ENCODE peak calls at places on chromosomes 2 and 18, in seven cellular contexts. H, O, V, D, J, W and Q are unnamed samples.

GRCh38 chr2:198168651-198169050 is 364.3 kb downstream of the PLCL1 start:
- DNase-seq in H (no peak), O (no peak), V (no peak), D (no peak), J (no peak), W (no peak), Q (no peak)

GRCh38 chr2:12261993-12262680 is 454.6 kb upstream of the TRIB2 start:
- DNase-seq in H (no peak), O (no peak), V (no peak), D (no peak), J (no peak), W (no peak), Q (no peak)

GRCh38 chr2:59919579-59919978 is 633.9 kb downstream of the BCL11A start:
- DNase-seq in H (no peak), O (no peak), V (no peak), D (no peak), J (no peak), W (no peak), Q (no peak)

GRCh38 chr18:58934356-58934755 is 69.7 kb downstream of the ZNF532 start:
- DNase-seq in H (no peak), O (no peak), V (no peak), D (no peak), J (no peak), W (no peak), Q (no peak)

GRCh38 chr2:70535573-70535972 is 18.1 kb downstream of the TGFA start:
- DNase-seq in H (no peak), O (no peak), V (no peak), D (no peak), J (no peak), W (no peak), Q (no peak)

GRCh38 chr18:28115149-28115550 is 61.8 kb downstream of the CDH2 start:
- DNase-seq in H (no peak), O (no peak), V (peak; percentile 98), D (no peak), J (no peak), W (no peak), Q (no peak)

GRCh38 chr2:204272089-204272488 is 273.2 kb upstream of the PARD3B start:
- DNase-seq in H (no peak), O (no peak), V (no peak), D (no peak), J (no peak), W (no peak), Q (no peak)

GRCh38 chr2:236177604-236177966 is 9.4 kb upstream of the GBX2 start:
- DNase-seq in H (peak; percentile 64), O (peak; percentile 22), V (no peak), D (no peak), J (no peak), W (no peak), Q (no peak)

GRCh38 chr2:17030070-17030469 is 364.4 kb upstream of the CYRIA start:
- DNase-seq in H (no peak), O (no peak), V (no peak), D (no peak), J (no peak), W (no peak), Q (no peak)

GRCh38 chr2:119549236-119549635 is 5.0 kb downstream of the CFAP221 start:
- DNase-seq in H (no peak), O (no peak), V (peak; percentile 67), D (no peak), J (no peak), W (no peak), Q (no peak)

GRCh38 chr2:217817466-217818292 is 185.1 kb downstream of the TNS1 start:
- DNase-seq in H (no peak), O (no peak), V (no peak), D (no peak), J (no peak), W (no peak), Q (no peak)

GRCh38 chr2:43086451-43087221 is 139.8 kb downstream of the ZFP36L2 start:
- DNase-seq in H (no peak), O (no peak), V (peak; percentile 99), D (no peak), J (no peak), W (no peak), Q (no peak)

GRCh38 chr18:57352761-57353136 is 392 bp downstream of the ST8SIA3 start:
- DNase-seq in H (no peak), O (no peak), V (no peak), D (no peak), J (no peak), W (peak; percentile 41), Q (no peak)

GRCh38 chr2:158923180-158923594 is 45.3 kb upstream of the TANC1 start:
- DNase-seq in H (no peak), O (no peak), V (peak; percentile 18), D (no peak), J (no peak), W (no peak), Q (no peak)

GRCh38 chr18:48492880-48493279 is 46.0 kb upstream of the CTIF start:
- DNase-seq in H (no peak), O (no peak), V (no peak), D (no peak), J (no peak), W (no peak), Q (no peak)

GRCh38 chr2:145503511-145503910 is 983.6 kb upstream of the ZEB2 start:
- DNase-seq in H (no peak), O (no peak), V (no peak), D (no peak), J (no peak), W (no peak), Q (no peak)

GRCh38 chr2:238847841-238848565 is at the start of gene TWIST2:
- DNase-seq in H (no peak), O (no peak), V (peak; percentile 71), D (no peak), J (no peak), W (no peak), Q (peak; percentile 31)

GRCh38 chr2:8477511-8478132 is 204.2 kb upstream of the ID2 start:
- DNase-seq in H (peak; percentile 68), O (no peak), V (peak; percentile 18), D (no peak), J (no peak), W (no peak), Q (peak; percentile 34)

GRCh38 chr2:177172034-177172880 is 40.3 kb upstream of the HNRNPA3 start:
- DNase-seq in H (no peak), O (no peak), V (peak; percentile 95), D (no peak), J (no peak), W (no peak), Q (no peak)

GRCh38 chr2:30394096-30394495 is 53.0 kb upstream of the LCLAT1 start:
- DNase-seq in H (no peak), O (no peak), V (no peak), D (peak; percentile 31), J (no peak), W (no peak), Q (no peak)

GRCh38 chr2:240688563-240688919 is 3.1 kb upstream of the AQP12A start:
- DNase-seq in H (no peak), O (no peak), V (no peak), D (no peak), J (no peak), W (no peak), Q (no peak)

GRCh38 chr2:197383825-197384224 is 51.0 kb downstream of the SF3B1 start:
- DNase-seq in H (no peak), O (no peak), V (no peak), D (no peak), J (no peak), W (no peak), Q (no peak)

GRCh38 chr2:58535182-58535581 is 294.1 kb upstream of the FANCL start:
- DNase-seq in H (no peak), O (no peak), V (no peak), D (no peak), J (no peak), W (no peak), Q (no peak)

GRCh38 chr2:235493402-235493774 is 455 bp upstream of the AGAP1 start:
- DNase-seq in H (no peak), O (no peak), V (no peak), D (no peak), J (no peak), W (no peak), Q (peak; percentile 54)

GRCh38 chr18:8726963-8727730 is 21.8 kb downstream of the MTCL1 start:
- DNase-seq in H (no peak), O (no peak), V (no peak), D (no peak), J (no peak), W (no peak), Q (no peak)

GRCh38 chr2:1886405-1886992 is 142.2 kb upstream of the PXDN start:
- DNase-seq in H (peak; percentile 72), O (peak; percentile 22), V (peak; percentile 53), D (no peak), J (no peak), W (no peak), Q (peak; percentile 68)

GRCh38 chr2:221203846-221204245 is 368.3 kb downstream of the EPHA4 start:
- DNase-seq in H (no peak), O (no peak), V (no peak), D (no peak), J (no peak), W (no peak), Q (no peak)

GRCh38 chr2:55430536-55430935 is 10.9 kb upstream of the CCDC88A start:
- DNase-seq in H (no peak), O (no peak), V (no peak), D (no peak), J (no peak), W (no peak), Q (no peak)

GRCh38 chr2:71692621-71693277 is 239.4 kb downstream of the DYSF start:
- DNase-seq in H (no peak), O (no peak), V (no peak), D (no peak), J (no peak), W (no peak), Q (no peak)

GRCh38 chr2:134667541-134667940 is 51.3 kb downstream of the TMEM163 start:
- DNase-seq in H (no peak), O (no peak), V (no peak), D (no peak), J (no peak), W (no peak), Q (no peak)

GRCh38 chr18:59382388-59382787 is 23.3 kb upstream of the LMAN1 start:
- DNase-seq in H (no peak), O (no peak), V (no peak), D (no peak), J (no peak), W (no peak), Q (no peak)

GRCh38 chr2:10022041-10022421 is 21.3 kb upstream of the KLF11 start:
- DNase-seq in H (no peak), O (no peak), V (no peak), D (no peak), J (no peak), W (no peak), Q (no peak)

GRCh38 chr18:48771641-48772380 is 179.0 kb downstream of the SMAD7 start:
- DNase-seq in H (no peak), O (no peak), V (no peak), D (no peak), J (no peak), W (no peak), Q (no peak)

GRCh38 chr2:27804146-27804545 is 32.6 kb downstream of the MRPL33 start:
- DNase-seq in H (no peak), O (no peak), V (no peak), D (no peak), J (no peak), W (no peak), Q (no peak)

GRCh38 chr2:205361272-205361671 is 321.0 kb upstream of the NRP2 start:
- DNase-seq in H (no peak), O (no peak), V (no peak), D (no peak), J (no peak), W (no peak), Q (no peak)

GRCh38 chr2:230067990-230068657 is 600 bp downstream of the SLC16A14 start:
- DNase-seq in H (peak; percentile 61), O (peak; percentile 44), V (no peak), D (peak; percentile 37), J (peak; percentile 38), W (peak; percentile 38), Q (peak; percentile 46)

GRCh38 chr2:98469862-98470544 is 25.3 kb downstream of the INPP4A start:
- DNase-seq in H (no peak), O (no peak), V (no peak), D (no peak), J (no peak), W (no peak), Q (no peak)

GRCh38 chr2:25419678-25420242 is 78.0 kb upstream of the DNMT3A start:
- DNase-seq in H (peak; percentile 14), O (no peak), V (no peak), D (no peak), J (no peak), W (no peak), Q (no peak)